ENCODE peak calls at places on chromosome 7, in five cellular contexts. I is HTR-8/SVneo; M is activated T-cell treated with anti-CD3 and anti-CD28 coated beads, Interleukin-2, amount 50 U/mL, for 72 hours; T is iPS DF 6.9; A is T-helper 17 cell. K is an unnamed sample.

GRCh38 chr7:100865372-100865911 is 1.7 kb upstream of the TRIP6 start:
- DNase-seq in T (no peak), I (no peak), M (no peak), A (no peak), K (no peak)

GRCh38 chr7:31986878-31987518 is 83.2 kb downstream of the PDE1C start:
- DNase-seq in T (no peak), M (no peak), A (no peak), I (peak), K (no peak)

GRCh38 chr7:108824840-108825540 is 255.3 kb downstream of the DNAJB9 start:
- DNase-seq in I (no peak), M (no peak), A (no peak), T (no peak), K (no peak)

GRCh38 chr7:129222064-129222463 is 2.8 kb upstream of the AHCYL2 start:
- DNase-seq in M (no peak), A (no peak), T (no peak), I (no peak), K (peak)

GRCh38 chr7:142301923-142302550 is 44.2 kb upstream of the PRSS58 start:
- DNase-seq in A (no peak), M (no peak), T (no peak), I (no peak), K (peak)

GRCh38 chr7:64174328-64174727 is 32.7 kb upstream of the ZNF735 start:
- DNase-seq in I (no peak), T (no peak), A (no peak), M (no peak), K (no peak)

GRCh38 chr7:41592794-41593193 is 110.1 kb downstream of the INHBA start:
- DNase-seq in M (no peak), T (no peak), I (no peak), A (no peak), K (no peak)

GRCh38 chr7:140060788-140061606 is 1.8 kb downstream of the PARP12 start:
- DNase-seq in I (no peak), A (no peak), T (no peak), M (no peak), K (peak)

GRCh38 chr7:47787249-47788069 is 160.8 kb downstream of the PKD1L1 start:
- DNase-seq in I (no peak), A (no peak), T (no peak), M (no peak), K (no peak)

GRCh38 chr7:86645676-86646276 is 2.1 kb downstream of the GRM3 start:
- DNase-seq in I (no peak), M (no peak), T (no peak), A (no peak), K (no peak)

K was measured in SJCRH30.